ENCODE peak calls at places on chromosome X, in ten cellular contexts. I, K, B, N, Y, D, M, W, X and S are unnamed samples.

GRCh38 chrX:101986571-101986970 is 54.7 kb upstream of the ZMAT1 start:
- DNase-seq in N (no peak), K (no peak), M (no peak), X (no peak), W (no peak), Y (no peak), B (no peak), I (no peak), D (no peak), S (no peak)

GRCh38 chrX:102154900-102155805 is 624 bp downstream of the BEX5 start:
- DNase-seq in K (no peak), X (no peak), B (no peak), D (no peak), W (peak; percentile 27), Y (peak; percentile 45), I (peak; percentile 4), M (no peak), N (peak; percentile 12), S (no peak)

GRCh38 chrX:18368402-18368801 is 13.9 kb upstream of the SCML2 start:
- DNase-seq in B (no peak), I (no peak), X (no peak), D (no peak), W (no peak), K (no peak), Y (no peak), N (no peak), M (no peak), S (no peak)

GRCh38 chrX:72019487-72019886 is 108.8 kb downstream of the NHSL2 start:
- DNase-seq in N (no peak), W (no peak), X (no peak), D (no peak), K (no peak), I (no peak), B (no peak), M (no peak), Y (no peak), S (no peak)

GRCh38 chrX:47030339-47030738 is 47.9 kb upstream of the RGN start:
- DNase-seq in N (peak; percentile 65), Y (peak; percentile 6), B (no peak), M (no peak), W (no peak), K (peak; percentile 80), I (peak; percentile 39), D (peak; percentile 26), X (peak; percentile 71), S (peak; percentile 45)

GRCh38 chrX:51395807-51396728 is 63.4 kb downstream of the NUDT10 start:
- DNase-seq in I (peak; percentile 4), Y (peak; percentile 72), N (peak; percentile 1), K (peak; percentile 21), M (no peak), B (no peak), W (peak; percentile 22), X (peak; percentile 11), D (no peak), S (no peak)

GRCh38 chrX:138711399-138712347 is at the start of gene FGF13:
- DNase-seq in D (no peak), B (peak; percentile 26), Y (peak; percentile 3), I (peak; percentile 26), N (no peak), X (peak; percentile 24), K (peak; percentile 1), W (peak; percentile 11), M (peak; percentile 10), S (peak; percentile 46)

GRCh38 chrX:111116666-111117065 is 20.7 kb downstream of the PAK3 start:
- DNase-seq in D (no peak), Y (no peak), N (no peak), X (no peak), I (no peak), M (no peak), K (no peak), W (no peak), B (no peak), S (no peak)

GRCh38 chrX:147848543-147849448 is 62.9 kb upstream of the FMR1 start:
- DNase-seq in B (no peak), W (no peak), M (no peak), X (no peak), Y (no peak), K (no peak), I (no peak), D (no peak), N (no peak), S (no peak)

GRCh38 chrX:135060697-135061096 is 8.8 kb upstream of the RTL8A start:
- DNase-seq in Y (no peak), I (no peak), M (no peak), N (no peak), K (no peak), X (no peak), W (no peak), B (no peak), D (no peak), S (no peak)

GRCh38 chrX:37796805-37797204 is 16.9 kb downstream of the CYBB start:
- DNase-seq in N (no peak), W (no peak), D (no peak), Y (no peak), K (no peak), I (no peak), X (no peak), M (peak; percentile 13), B (no peak), S (no peak)

GRCh38 chrX:81286075-81286474 is 84.2 kb downstream of the SH3BGRL start:
- DNase-seq in I (no peak), N (no peak), Y (no peak), B (no peak), M (no peak), W (no peak), D (no peak), K (peak; percentile 0), X (peak; percentile 3), S (no peak)

GRCh38 chrX:81280148-81280547 is 78.2 kb downstream of the SH3BGRL start:
- DNase-seq in D (no peak), N (no peak), I (no peak), Y (no peak), B (no peak), W (no peak), M (no peak), X (peak; percentile 2), K (peak; percentile 2), S (no peak)
- TF ChIP-seq CTCF in D (peak; percentile 8), N (no peak), I (no peak), Y (no peak), B (no peak), W (no peak), M (no peak), X (no peak), K (no peak), S (peak; percentile 9)

GRCh38 chrX:109472939-109473713 is 8.8 kb downstream of the GUCY2F start:
- DNase-seq in D (no peak), I (no peak), N (peak; percentile 1), X (peak; percentile 21), B (no peak), M (no peak), Y (peak; percentile 63), K (peak; percentile 7), W (no peak), S (peak; percentile 6)
- TF ChIP-seq CTCF in D (no peak), I (no peak), N (no peak), X (no peak), B (no peak), M (no peak), Y (no peak), K (no peak), W (no peak), S (peak; percentile 30)

GRCh38 chrX:109049416-109049815 is 313.1 kb upstream of the IRS4 start:
- DNase-seq in W (no peak), N (no peak), M (no peak), B (no peak), I (no peak), X (no peak), Y (no peak), K (no peak), D (no peak), S (no peak)

DNA sequence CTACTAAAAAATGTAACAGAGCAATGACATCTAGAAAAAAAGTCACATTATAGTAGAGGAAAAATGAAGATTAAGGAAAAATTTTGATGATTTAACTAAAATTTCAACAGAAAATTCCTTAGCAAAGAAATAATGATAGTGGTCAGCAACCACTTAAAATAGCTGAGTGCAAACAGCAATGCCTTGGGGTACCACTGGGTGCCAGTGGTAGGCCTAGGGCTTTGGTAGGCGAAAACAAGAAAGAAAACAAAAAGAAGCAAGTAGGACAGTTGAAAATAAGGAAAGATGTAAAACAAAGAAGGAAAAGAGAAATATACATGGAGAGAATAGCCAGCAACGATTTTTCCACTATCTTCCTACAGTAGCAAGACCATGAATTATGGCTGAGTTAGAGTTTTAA is 313.5 kb upstream of the IRS4 start:
- DNase-seq in N (no peak), D (no peak), X (no peak), I (no peak), W (no peak), Y (no peak), M (no peak), B (no peak), K (no peak), S (no peak)
- TF ChIP-seq CTCF in N (no peak), D (no peak), X (no peak), I (no peak), W (no peak), Y (no peak), M (no peak), B (no peak), K (no peak), S (peak; percentile 30)

DNA sequence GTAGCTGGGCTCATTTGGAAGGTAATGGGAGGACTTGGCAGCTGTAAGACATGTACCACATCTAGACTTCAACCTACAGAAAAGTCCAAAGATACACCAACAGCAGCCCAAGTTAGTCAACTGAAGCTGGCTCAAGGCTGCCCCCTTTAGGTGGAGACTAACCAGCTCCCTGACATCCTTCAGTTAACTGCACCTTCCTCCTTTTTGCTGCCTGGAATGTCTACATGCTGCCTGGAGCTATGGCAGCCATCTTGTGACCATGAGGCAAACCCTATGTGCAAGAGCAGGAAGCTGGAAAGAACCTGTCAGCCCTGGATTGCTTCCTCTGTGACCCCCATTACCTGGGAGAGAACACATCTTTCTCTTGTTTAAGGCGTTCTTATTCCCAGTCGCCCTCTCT is 25.8 kb downstream of the ARSD start:
- DNase-seq in D (no peak), M (no peak), X (peak; percentile 20), K (no peak), W (no peak), B (no peak), N (no peak), Y (no peak), I (no peak), S (no peak)
- TF ChIP-seq CTCF in D (peak; percentile 10), M (no peak), X (no peak), K (no peak), W (no peak), B (no peak), N (no peak), Y (no peak), I (no peak), S (no peak)

GRCh38 chrX:137166591-137166990 is 132.8 kb upstream of the GPR101 start:
- DNase-seq in X (no peak), Y (peak; percentile 39), I (no peak), D (no peak), N (no peak), B (no peak), W (peak; percentile 32), K (no peak), M (no peak), S (no peak)
- TF ChIP-seq CTCF in X (no peak), Y (peak; percentile 48), I (no peak), D (no peak), N (no peak), B (no peak), W (peak; percentile 48), K (no peak), M (no peak), S (peak; percentile 48)